ENCODE peak calls at places on chromosome X, in eight cellular contexts. D is mesenchymal stem cell; M is globus pallidus; S is spleen; V is NCI-H1694 treated with DMSO at 0.1 percent for 48 hours; J is glutamatergic neuron; E is stomach; C is CD8-positive, alpha-beta T cell. I is an unnamed sample.

GRCh38 chrX:110003167-110004156 is 548 bp downstream of the TMEM164 start:
- DNase-seq in D (peak; percentile 38), M (no peak), S (peak; percentile 85), V (no peak), J (peak; percentile 12), E (peak; percentile 39), C (no peak), I (no peak)

GRCh38 chrX:72352786-72353185 is 47.1 kb upstream of the CITED1 start:
- DNase-seq in D (no peak), M (no peak), S (no peak), V (no peak), J (no peak), E (no peak), C (no peak), I (no peak)

GRCh38 chrX:150587585-150588503 is 19.4 kb downstream of the MTM1 start:
- DNase-seq in D (no peak), M (no peak), S (no peak), V (peak; percentile 20), J (peak; percentile 23), E (no peak), C (peak; percentile 21), I (no peak)

GRCh38 chrX:124240422-124240821 is 92.0 kb upstream of the TEX13D start:
- DNase-seq in D (no peak), M (no peak), S (no peak), V (no peak), J (no peak), E (no peak), C (no peak), I (no peak)

GRCh38 chrX:150913511-150913910 is 15.0 kb upstream of the CD99L2 start:
- DNase-seq in D (peak; percentile 25), M (no peak), S (no peak), V (no peak), J (no peak), E (no peak), C (no peak), I (no peak)

GRCh38 chrX:103442536-103442901 is 66.2 kb downstream of the BEX3 start:
- DNase-seq in D (no peak), M (no peak), S (no peak), V (no peak), J (no peak), E (no peak), C (no peak), I (no peak)

GRCh38 chrX:154437971-154438893 is 1.3 kb downstream of the GDI1 start:
- DNase-seq in D (no peak), M (no peak), S (no peak), V (no peak), J (no peak), E (no peak), C (no peak), I (no peak)

GRCh38 chrX:44842555-44843317 is 1.1 kb upstream of the DUSP21 start:
- DNase-seq in D (no peak), M (no peak), S (no peak), V (no peak), J (no peak), E (no peak), C (no peak), I (no peak)

GRCh38 chrX:16119353-16120220 is 3.8 kb upstream of the GRPR start:
- DNase-seq in D (no peak), M (no peak), S (no peak), V (no peak), J (no peak), E (no peak), C (no peak), I (no peak)

GRCh38 chrX:77749695-77750094 is 36.3 kb downstream of the ATRX start:
- DNase-seq in D (peak; percentile 80), M (no peak), S (no peak), V (no peak), J (no peak), E (no peak), C (no peak), I (no peak)

GRCh38 chrX:38080808-38081207 is 74.5 kb downstream of the SYTL5 start:
- DNase-seq in D (no peak), M (no peak), S (no peak), V (no peak), J (no peak), E (no peak), C (no peak), I (no peak)

GRCh38 chrX:57528670-57529255 is 63.0 kb upstream of the ZXDB start:
- DNase-seq in D (no peak), M (no peak), S (no peak), V (no peak), J (peak; percentile 28), E (no peak), C (no peak), I (no peak)

GRCh38 chrX:68795741-68796140 is 33.1 kb upstream of the EFNB1 start:
- DNase-seq in D (no peak), M (no peak), S (no peak), V (no peak), J (no peak), E (no peak), C (no peak), I (no peak)

GRCh38 chrX:155612312-155613224 is at the start of gene TMLHE:
- DNase-seq in D (peak; percentile 64), M (peak; percentile 46), S (peak; percentile 93), V (peak; percentile 19), J (peak; percentile 62), E (peak; percentile 67), C (peak; percentile 48), I (peak; percentile 45)

GRCh38 chrX:154411981-154412340 is 622 bp downstream of the TAFAZZIN start:
- DNase-seq in D (peak; percentile 67), M (no peak), S (peak; percentile 91), V (peak; percentile 68), J (peak; percentile 70), E (peak; percentile 67), C (peak; percentile 40), I (peak; percentile 64)

GRCh38 chrX:85244411-85245210 is 820 bp downstream of the ZNF711 start:
- DNase-seq in D (peak; percentile 44), M (peak; percentile 11), S (peak; percentile 61), V (peak; percentile 29), J (peak; percentile 28), E (no peak), C (no peak), I (no peak)

GRCh38 chrX:153863251-153863991 is 22.6 kb downstream of the L1CAM start:
- DNase-seq in D (no peak), M (no peak), S (peak; percentile 54), V (no peak), J (no peak), E (no peak), C (no peak), I (no peak)

GRCh38 chrX:2645563-2645962 is 45.5 kb upstream of the CD99 start:
- DNase-seq in D (no peak), M (no peak), S (no peak), V (no peak), J (no peak), E (no peak), C (no peak), I (no peak)

GRCh38 chrX:85052636-85053343 is 49.1 kb downstream of the APOOL start:
- DNase-seq in D (peak; percentile 66), M (peak; percentile 7), S (no peak), V (peak; percentile 1), J (no peak), E (no peak), C (no peak), I (no peak)

GRCh38 chrX:77924320-77924859 is 13.9 kb downstream of the ATP7A start:
- DNase-seq in D (no peak), M (no peak), S (no peak), V (no peak), J (no peak), E (no peak), C (no peak), I (no peak)

GRCh38 chrX:124328765-124329164 is 3.7 kb upstream of the TEX13D start:
- DNase-seq in D (no peak), M (no peak), S (no peak), V (no peak), J (no peak), E (no peak), C (no peak), I (no peak)

GRCh38 chrX:152028611-152029010 is 54.1 kb upstream of the GABRE start:
- DNase-seq in D (no peak), M (no peak), S (no peak), V (no peak), J (no peak), E (no peak), C (no peak), I (no peak)

GRCh38 chrX:131831185-131831520 is 191.9 kb upstream of the STK26 start:
- DNase-seq in D (no peak), M (no peak), S (no peak), V (no peak), J (no peak), E (no peak), C (no peak), I (no peak)

GRCh38 chrX:39258331-39258730 is 457.1 kb downstream of the MID1IP1 start:
- DNase-seq in D (no peak), M (no peak), S (no peak), V (no peak), J (peak; percentile 29), E (no peak), C (no peak), I (no peak)

GRCh38 chrX:53685711-53686110 is 808 bp downstream of the HUWE1 start:
- DNase-seq in D (no peak), M (no peak), S (no peak), V (peak; percentile 46), J (no peak), E (no peak), C (no peak), I (no peak)

GRCh38 chrX:69565247-69565815 is 50.6 kb upstream of the EDA start:
- DNase-seq in D (no peak), M (no peak), S (no peak), V (no peak), J (no peak), E (no peak), C (no peak), I (no peak)

GRCh38 chrX:9461087-9461486 is 3.8 kb upstream of the TBL1X start:
- DNase-seq in D (no peak), M (no peak), S (no peak), V (no peak), J (no peak), E (no peak), C (no peak), I (no peak)

GRCh38 chrX:155767101-155767878 is 113.9 kb upstream of the VAMP7 start:
- DNase-seq in D (peak; percentile 89), M (peak; percentile 46), S (no peak), V (no peak), J (peak; percentile 40), E (peak; percentile 47), C (no peak), I (peak; percentile 30)

GRCh38 chrX:24902808-24903207 is 113.0 kb downstream of the ARX start:
- DNase-seq in D (peak; percentile 62), M (no peak), S (no peak), V (no peak), J (no peak), E (no peak), C (no peak), I (no peak)

GRCh38 chrX:24264383-24264782 is 49.5 kb downstream of the SUPT20HL2 start:
- DNase-seq in D (peak; percentile 22), M (no peak), S (no peak), V (no peak), J (no peak), E (no peak), C (no peak), I (no peak)

I was measured in lung.